ENCODE peak calls at places on chromosomes 5 and 9, in nine cellular contexts. One of them, this sample, is unnamed.

GRCh38 chr5:153256-153655 is 38.0 kb upstream of the LRRC14B start:
- DNase-seq in stromal cell of bone marrow: no peak
- DNase-seq in skeletal muscle cell: no peak
- DNase-seq in H1: no peak
- DNase-seq in iPS-NIHi11: no peak
- DNase-seq in AG10803: peak
- DNase-seq in natural killer cell: no peak
- DNase-seq in NCI-H1105: no peak
- DNase-seq in NCI-H774: no peak
- DNase-seq in this sample: no peak

GRCh38 chr9:88782931-88783451 is 208.3 kb upstream of the S1PR3 start:
- DNase-seq in stromal cell of bone marrow: no peak
- DNase-seq in skeletal muscle cell: no peak
- DNase-seq in H1: no peak
- DNase-seq in iPS-NIHi11: no peak
- DNase-seq in AG10803: peak
- DNase-seq in natural killer cell: no peak
- DNase-seq in NCI-H1105: no peak
- DNase-seq in NCI-H774: no peak
- DNase-seq in this sample: peak

GRCh38 chr9:69178583-69179011 is 4.5 kb downstream of the TJP2 start:
- DNase-seq in stromal cell of bone marrow: no peak
- DNase-seq in skeletal muscle cell: no peak
- DNase-seq in H1: no peak
- DNase-seq in iPS-NIHi11: no peak
- DNase-seq in AG10803: no peak
- DNase-seq in natural killer cell: no peak
- DNase-seq in NCI-H1105: no peak
- DNase-seq in NCI-H774: no peak
- DNase-seq in this sample: peak

GRCh38 chr5:62969409-62970120 is 390.9 kb downstream of the LRRC70 start:
- DNase-seq in stromal cell of bone marrow: no peak
- DNase-seq in skeletal muscle cell: no peak
- DNase-seq in H1: no peak
- DNase-seq in iPS-NIHi11: no peak
- DNase-seq in AG10803: no peak
- DNase-seq in natural killer cell: no peak
- DNase-seq in NCI-H1105: no peak
- DNase-seq in NCI-H774: no peak
- DNase-seq in this sample: no peak

GRCh38 chr5:84425365-84425764 is 40.7 kb upstream of the EDIL3 start:
- DNase-seq in stromal cell of bone marrow: no peak
- DNase-seq in skeletal muscle cell: no peak
- DNase-seq in H1: no peak
- DNase-seq in iPS-NIHi11: no peak
- DNase-seq in AG10803: no peak
- DNase-seq in natural killer cell: no peak
- DNase-seq in NCI-H1105: no peak
- DNase-seq in NCI-H774: no peak
- DNase-seq in this sample: peak

GRCh38 chr5:84430863-84431663 is 46.4 kb upstream of the EDIL3 start:
- DNase-seq in stromal cell of bone marrow: no peak
- DNase-seq in skeletal muscle cell: peak
- DNase-seq in H1: no peak
- DNase-seq in iPS-NIHi11: no peak
- DNase-seq in AG10803: peak
- DNase-seq in natural killer cell: no peak
- DNase-seq in NCI-H1105: no peak
- DNase-seq in NCI-H774: no peak
- DNase-seq in this sample: peak

GRCh38 chr9:31030741-31031202 is 1353.7 kb upstream of the ACO1 start:
- DNase-seq in stromal cell of bone marrow: peak
- DNase-seq in skeletal muscle cell: no peak
- DNase-seq in H1: peak
- DNase-seq in iPS-NIHi11: peak
- DNase-seq in AG10803: no peak
- DNase-seq in natural killer cell: no peak
- DNase-seq in NCI-H1105: no peak
- DNase-seq in NCI-H774: no peak
- DNase-seq in this sample: peak

GRCh38 chr5:136135536-136135935 is 2.9 kb downstream of the SMAD5 start:
- DNase-seq in stromal cell of bone marrow: no peak
- DNase-seq in skeletal muscle cell: no peak
- DNase-seq in H1: no peak
- DNase-seq in iPS-NIHi11: no peak
- DNase-seq in AG10803: peak
- DNase-seq in natural killer cell: no peak
- DNase-seq in NCI-H1105: no peak
- DNase-seq in NCI-H774: no peak
- DNase-seq in this sample: no peak

GRCh38 chr9:35318741-35319140 is 156.9 kb downstream of the UNC13B start:
- DNase-seq in stromal cell of bone marrow: no peak
- DNase-seq in skeletal muscle cell: no peak
- DNase-seq in H1: no peak
- DNase-seq in iPS-NIHi11: no peak
- DNase-seq in AG10803: no peak
- DNase-seq in natural killer cell: no peak
- DNase-seq in NCI-H1105: no peak
- DNase-seq in NCI-H774: no peak
- DNase-seq in this sample: no peak

GRCh38 chr5:147558826-147559225 is 49.0 kb upstream of the DPYSL3 start:
- DNase-seq in stromal cell of bone marrow: peak
- DNase-seq in skeletal muscle cell: no peak
- DNase-seq in H1: no peak
- DNase-seq in iPS-NIHi11: peak
- DNase-seq in AG10803: peak
- DNase-seq in natural killer cell: no peak
- DNase-seq in NCI-H1105: peak
- DNase-seq in NCI-H774: peak
- DNase-seq in this sample: peak

GRCh38 chr9:88522360-88522759 is 12.6 kb upstream of the NXNL2 start:
- DNase-seq in stromal cell of bone marrow: no peak
- DNase-seq in skeletal muscle cell: no peak
- DNase-seq in H1: no peak
- DNase-seq in iPS-NIHi11: no peak
- DNase-seq in AG10803: no peak
- DNase-seq in natural killer cell: no peak
- DNase-seq in NCI-H1105: no peak
- DNase-seq in NCI-H774: no peak
- DNase-seq in this sample: no peak

GRCh38 chr5:63570752-63571151 is 391.5 kb downstream of the HTR1A start:
- DNase-seq in stromal cell of bone marrow: no peak
- DNase-seq in skeletal muscle cell: no peak
- DNase-seq in H1: no peak
- DNase-seq in iPS-NIHi11: no peak
- DNase-seq in AG10803: no peak
- DNase-seq in natural killer cell: no peak
- DNase-seq in NCI-H1105: no peak
- DNase-seq in NCI-H774: no peak
- DNase-seq in this sample: peak

GRCh38 chr5:120473332-120473731 is 9.2 kb downstream of the PRR16 start:
- DNase-seq in stromal cell of bone marrow: no peak
- DNase-seq in skeletal muscle cell: no peak
- DNase-seq in H1: no peak
- DNase-seq in iPS-NIHi11: no peak
- DNase-seq in AG10803: no peak
- DNase-seq in natural killer cell: no peak
- DNase-seq in NCI-H1105: no peak
- DNase-seq in NCI-H774: no peak
- DNase-seq in this sample: no peak

GRCh38 chr9:119251951-119252350 is 117.3 kb downstream of the BRINP1 start:
- DNase-seq in stromal cell of bone marrow: no peak
- DNase-seq in skeletal muscle cell: no peak
- DNase-seq in H1: no peak
- DNase-seq in iPS-NIHi11: no peak
- DNase-seq in AG10803: no peak
- DNase-seq in natural killer cell: no peak
- DNase-seq in NCI-H1105: no peak
- DNase-seq in NCI-H774: no peak
- DNase-seq in this sample: no peak

GRCh38 chr9:7075154-7075553 is 317.4 kb downstream of the KDM4C start:
- DNase-seq in stromal cell of bone marrow: peak
- DNase-seq in skeletal muscle cell: no peak
- DNase-seq in H1: no peak
- DNase-seq in iPS-NIHi11: no peak
- DNase-seq in AG10803: no peak
- DNase-seq in natural killer cell: no peak
- DNase-seq in NCI-H1105: no peak
- DNase-seq in NCI-H774: no peak
- DNase-seq in this sample: no peak

GRCh38 chr5:73912755-73913365 is 286.9 kb downstream of the ARHGEF28 start:
- DNase-seq in stromal cell of bone marrow: no peak
- DNase-seq in skeletal muscle cell: no peak
- DNase-seq in H1: no peak
- DNase-seq in iPS-NIHi11: no peak
- DNase-seq in AG10803: peak
- DNase-seq in natural killer cell: no peak
- DNase-seq in NCI-H1105: no peak
- DNase-seq in NCI-H774: no peak
- DNase-seq in this sample: no peak

GRCh38 chr5:140338336-140338735 is 8.1 kb downstream of the HBEGF start:
- DNase-seq in stromal cell of bone marrow: no peak
- DNase-seq in skeletal muscle cell: no peak
- DNase-seq in H1: no peak
- DNase-seq in iPS-NIHi11: no peak
- DNase-seq in AG10803: peak
- DNase-seq in natural killer cell: no peak
- DNase-seq in NCI-H1105: no peak
- DNase-seq in NCI-H774: no peak
- DNase-seq in this sample: no peak

GRCh38 chr5:2039180-2039531 is 156.4 kb upstream of the IRX4 start:
- DNase-seq in stromal cell of bone marrow: no peak
- DNase-seq in skeletal muscle cell: no peak
- DNase-seq in H1: no peak
- DNase-seq in iPS-NIHi11: peak
- DNase-seq in AG10803: no peak
- DNase-seq in natural killer cell: no peak
- DNase-seq in NCI-H1105: peak
- DNase-seq in NCI-H774: no peak
- DNase-seq in this sample: no peak

GRCh38 chr5:167678457-167678856 is 613.0 kb upstream of the WWC1 start:
- DNase-seq in stromal cell of bone marrow: no peak
- DNase-seq in skeletal muscle cell: no peak
- DNase-seq in H1: no peak
- DNase-seq in iPS-NIHi11: no peak
- DNase-seq in AG10803: no peak
- DNase-seq in natural killer cell: no peak
- DNase-seq in NCI-H1105: no peak
- DNase-seq in NCI-H774: no peak
- DNase-seq in this sample: peak

GRCh38 chr5:176379881-176380280 is 8.5 kb downstream of the NOP16 start:
- DNase-seq in stromal cell of bone marrow: no peak
- DNase-seq in skeletal muscle cell: no peak
- DNase-seq in H1: no peak
- DNase-seq in iPS-NIHi11: no peak
- DNase-seq in AG10803: no peak
- DNase-seq in natural killer cell: no peak
- DNase-seq in NCI-H1105: no peak
- DNase-seq in NCI-H774: no peak
- DNase-seq in this sample: no peak

GRCh38 chr5:72438141-72438540 is 69.1 kb downstream of the ZNF366 start:
- DNase-seq in stromal cell of bone marrow: no peak
- DNase-seq in skeletal muscle cell: no peak
- DNase-seq in H1: no peak
- DNase-seq in iPS-NIHi11: no peak
- DNase-seq in AG10803: no peak
- DNase-seq in natural killer cell: no peak
- DNase-seq in NCI-H1105: no peak
- DNase-seq in NCI-H774: no peak
- DNase-seq in this sample: no peak

GRCh38 chr5:150137997-150138396 is 17.6 kb downstream of the PDGFRB start:
- DNase-seq in stromal cell of bone marrow: no peak
- DNase-seq in skeletal muscle cell: peak
- DNase-seq in H1: no peak
- DNase-seq in iPS-NIHi11: no peak
- DNase-seq in AG10803: no peak
- DNase-seq in natural killer cell: no peak
- DNase-seq in NCI-H1105: no peak
- DNase-seq in NCI-H774: no peak
- DNase-seq in this sample: no peak

GRCh38 chr9:109417585-109418544 is 80.2 kb downstream of the PTPN3 start:
- DNase-seq in stromal cell of bone marrow: no peak
- DNase-seq in skeletal muscle cell: no peak
- DNase-seq in H1: no peak
- DNase-seq in iPS-NIHi11: no peak
- DNase-seq in AG10803: no peak
- DNase-seq in natural killer cell: no peak
- DNase-seq in NCI-H1105: no peak
- DNase-seq in NCI-H774: no peak
- DNase-seq in this sample: no peak

GRCh38 chr5:10331341-10331796 is 22.1 kb upstream of the MARCHF6 start:
- DNase-seq in stromal cell of bone marrow: peak
- DNase-seq in skeletal muscle cell: peak
- DNase-seq in H1: no peak
- DNase-seq in iPS-NIHi11: no peak
- DNase-seq in AG10803: peak
- DNase-seq in natural killer cell: no peak
- DNase-seq in NCI-H1105: peak
- DNase-seq in NCI-H774: peak
- DNase-seq in this sample: peak

GRCh38 chr9:23829580-23830458 is 3.8 kb upstream of the ELAVL2 start:
- DNase-seq in stromal cell of bone marrow: no peak
- DNase-seq in skeletal muscle cell: no peak
- DNase-seq in H1: no peak
- DNase-seq in iPS-NIHi11: no peak
- DNase-seq in AG10803: peak
- DNase-seq in natural killer cell: no peak
- DNase-seq in NCI-H1105: no peak
- DNase-seq in NCI-H774: no peak
- DNase-seq in this sample: peak

GRCh38 chr9:127248241-127248640 is 16.3 kb upstream of the GARNL3 start:
- DNase-seq in stromal cell of bone marrow: no peak
- DNase-seq in skeletal muscle cell: no peak
- DNase-seq in H1: no peak
- DNase-seq in iPS-NIHi11: no peak
- DNase-seq in AG10803: no peak
- DNase-seq in natural killer cell: no peak
- DNase-seq in NCI-H1105: no peak
- DNase-seq in NCI-H774: no peak
- DNase-seq in this sample: peak

GRCh38 chr5:178993236-178993765 is 1.8 kb downstream of the GRM6 start:
- DNase-seq in stromal cell of bone marrow: no peak
- DNase-seq in skeletal muscle cell: no peak
- DNase-seq in H1: no peak
- DNase-seq in iPS-NIHi11: no peak
- DNase-seq in AG10803: no peak
- DNase-seq in natural killer cell: no peak
- DNase-seq in NCI-H1105: no peak
- DNase-seq in NCI-H774: no peak
- DNase-seq in this sample: no peak

GRCh38 chr5:8907168-8907868 is 638.6 kb downstream of the SEMA5A start:
- DNase-seq in stromal cell of bone marrow: peak
- DNase-seq in skeletal muscle cell: peak
- DNase-seq in H1: no peak
- DNase-seq in iPS-NIHi11: no peak
- DNase-seq in AG10803: peak
- DNase-seq in natural killer cell: no peak
- DNase-seq in NCI-H1105: no peak
- DNase-seq in NCI-H774: no peak
- DNase-seq in this sample: no peak